ENCODE peak calls at places on chromosomes 12 and 14, in five cellular contexts. R is endothelial cell of umbilical vein, F is stomach, J is upper lobe of left lung, Z is spleen. X is an unnamed sample.
A peak's percentile ranks its signal among the peaks of the same experiment; 100 is the strongest.

GRCh38 chr12:124188561-124189405 is 106.1 kb upstream of the RFLNA start:
- DNase-seq in R (peak; percentile 41), Z (peak; percentile 45), F (no peak), J (no peak), X (no peak)

GRCh38 chr14:68922201-68922613 is 56.9 kb downstream of the ACTN1 start:
- DNase-seq in J (no peak), Z (no peak), R (no peak), F (no peak), X (no peak)

GRCh38 chr12:54140958-54141388 is 47.8 kb downstream of the SMUG1 start:
- DNase-seq in J (no peak), R (no peak), F (no peak), Z (no peak), X (no peak)

GRCh38 chr14:31286456-31287293 is 79.1 kb upstream of the HECTD1 start:
- DNase-seq in Z (no peak), R (no peak), J (no peak), F (no peak), X (no peak)

GRCh38 chr14:67425603-67426002 is 13.6 kb upstream of the PLEK2 start:
- DNase-seq in J (no peak), F (no peak), Z (no peak), R (no peak), X (no peak)

GRCh38 chr14:92501891-92502351 is 11.7 kb upstream of the RIN3 start:
- DNase-seq in R (no peak), J (no peak), Z (no peak), F (no peak), X (no peak)

GRCh38 chr12:26319511-26319910 is 124.1 kb downstream of the SSPN start:
- DNase-seq in R (no peak), J (no peak), Z (no peak), F (no peak), X (no peak)

GRCh38 chr14:74985806-74986205 is 16.9 kb upstream of the EIF2B2 start:
- DNase-seq in R (no peak), J (no peak), Z (no peak), F (no peak), X (no peak)

GRCh38 chr14:55054098-55054497 is 2.7 kb downstream of the MAPK1IP1L start:
- DNase-seq in Z (no peak), J (no peak), F (no peak), R (no peak), X (no peak)

GRCh38 chr12:75545636-75546035 is 34.2 kb upstream of the KRR1 start:
- DNase-seq in R (no peak), F (no peak), Z (no peak), J (no peak), X (no peak)

GRCh38 chr12:94457331-94457730 is 2.3 kb downstream of the CEP83 start:
- DNase-seq in F (no peak), R (no peak), J (no peak), Z (no peak), X (no peak)

GRCh38 chr12:43315961-43316360 is 236.0 kb downstream of the ADAMTS20 start:
- DNase-seq in F (no peak), Z (no peak), R (no peak), J (no peak), X (no peak)

GRCh38 chr12:23049180-23049579 is 424.2 kb downstream of the ETNK1 start:
- DNase-seq in R (peak; percentile 22), Z (no peak), F (no peak), J (no peak), X (no peak)

GRCh38 chr14:26415618-26416123 is 182.2 kb downstream of the NOVA1 start:
- DNase-seq in Z (no peak), R (no peak), J (no peak), F (peak; percentile 33), X (no peak)

GRCh38 chr14:62162998-62163589 is 400.9 kb downstream of the SNAPC1 start:
- DNase-seq in Z (no peak), R (peak; percentile 46), J (no peak), F (no peak), X (no peak)

GRCh38 chr12:27277846-27278260 is 33.8 kb downstream of the STK38L start:
- DNase-seq in J (no peak), F (no peak), Z (no peak), R (peak; percentile 74), X (no peak)

GRCh38 chr14:100950024-100950423 is 46.5 kb upstream of the RTL1 start:
- DNase-seq in Z (no peak), F (no peak), J (no peak), R (peak; percentile 76), X (no peak)

GRCh38 chr12:45377815-45378214 is 161.9 kb downstream of the ANO6 start:
- DNase-seq in R (no peak), J (no peak), F (no peak), Z (no peak), X (no peak)

GRCh38 chr12:19643635-19644034 is 204.3 kb downstream of the AEBP2 start:
- DNase-seq in R (peak; percentile 83), Z (no peak), J (no peak), F (no peak), X (peak; percentile 53)

GRCh38 chr12:77065361-77066204 is at the start of gene E2F7:
- DNase-seq in Z (peak; percentile 93), F (peak; percentile 87), J (peak; percentile 97), R (peak; percentile 91), X (peak; percentile 93)

GRCh38 chr12:6281081-6281809 is 29.2 kb upstream of the PLEKHG6 start:
- DNase-seq in J (no peak), R (no peak), F (no peak), Z (peak; percentile 56), X (no peak)

GRCh38 chr14:81784084-81784483 is 250.4 kb upstream of the SEL1L start:
- DNase-seq in R (no peak), J (no peak), Z (no peak), F (no peak), X (no peak)

GRCh38 chr12:10086387-10086786 is 12.4 kb downstream of the CLEC1A start:
- DNase-seq in R (no peak), J (no peak), F (no peak), Z (no peak), X (no peak)

GRCh38 chr12:113571713-113572112 is 100.0 kb upstream of the LHX5 start:
- DNase-seq in J (no peak), Z (no peak), R (no peak), F (no peak), X (no peak)

GRCh38 chr14:105299654-105300541 is 903 bp downstream of the BRF1 start:
- DNase-seq in R (peak; percentile 14), J (no peak), F (no peak), Z (no peak), X (no peak)

GRCh38 chr14:71687115-71687836 is 245.0 kb upstream of the RGS6 start:
- DNase-seq in J (no peak), F (no peak), Z (no peak), R (no peak), X (no peak)

GRCh38 chr14:105093426-105094192 is 28.4 kb upstream of the GPR132 start:
- DNase-seq in F (peak; percentile 83), R (peak; percentile 68), Z (peak; percentile 93), J (peak; percentile 96), X (no peak)

GRCh38 chr14:24795406-24795805 is 161.4 kb upstream of the GZMB start:
- DNase-seq in Z (no peak), J (no peak), R (no peak), F (no peak), X (no peak)

GRCh38 chr12:1936406-1937320 is 18.2 kb upstream of the CACNA2D4 start:
- DNase-seq in Z (peak; percentile 66), J (peak; percentile 92), R (peak; percentile 20), F (peak; percentile 91), X (no peak)

GRCh38 chr12:50934981-50935807 is 17.1 kb upstream of the HIGD1C start:
- DNase-seq in Z (no peak), R (no peak), F (no peak), J (no peak), X (no peak)

GRCh38 chr14:103692159-103692558 is 23.1 kb downstream of the XRCC3 start:
- DNase-seq in J (no peak), R (no peak), F (no peak), Z (no peak), X (no peak)

GRCh38 chr14:23168246-23168645 is 15.2 kb downstream of the SLC7A8 start:
- DNase-seq in Z (no peak), R (no peak), J (no peak), F (no peak), X (no peak)
- TF ChIP-seq POLR2AphosphoS5 in Z (no peak), R (no peak), J (no peak), F (no peak), X (peak; percentile 68)

GRCh38 chr12:110861729-110862128 is 14.9 kb downstream of the CCDC63 start:
- DNase-seq in R (no peak), J (no peak), F (no peak), Z (no peak), X (no peak)

GRCh38 chr12:110857528-110857927 is 10.7 kb downstream of the CCDC63 start:
- DNase-seq in J (no peak), Z (no peak), R (no peak), F (no peak), X (no peak)

GRCh38 chr12:110860833-110861291 is 14.1 kb downstream of the CCDC63 start:
- DNase-seq in J (no peak), Z (no peak), R (peak; percentile 36), F (no peak), X (no peak)

GRCh38 chr12:110856517-110856916 is 9.7 kb downstream of the CCDC63 start:
- DNase-seq in J (no peak), Z (no peak), F (no peak), R (no peak), X (no peak)

GRCh38 chr12:110858848-110859247 is 12.1 kb downstream of the CCDC63 start:
- DNase-seq in F (no peak), R (no peak), J (no peak), Z (no peak), X (no peak)
- TF ChIP-seq CTCF in F (no peak), R (no peak), J (no peak), Z (no peak), X (no peak)

DNA sequence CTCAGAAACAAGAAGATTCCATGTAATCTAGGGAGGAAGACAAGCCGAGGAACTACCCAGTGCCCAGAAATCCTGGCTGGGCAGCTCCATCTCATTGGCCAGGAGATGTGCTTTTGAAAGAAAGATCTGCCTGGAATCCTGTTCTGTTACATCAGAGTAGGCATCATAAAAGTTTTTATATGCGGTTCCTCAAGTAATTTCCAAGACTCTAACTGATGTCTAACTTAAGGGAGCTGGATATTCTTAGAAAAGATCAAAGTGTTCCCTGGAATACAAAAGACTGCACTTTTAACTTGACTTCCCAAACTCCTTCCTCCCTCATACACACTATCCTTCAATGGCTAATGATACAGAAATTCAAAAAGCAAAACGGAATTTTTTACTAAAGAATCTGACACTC is 16.3 kb downstream of the RHOJ start:
- DNase-seq in R (no peak), Z (no peak), F (no peak), J (no peak), X (no peak)
- H3K27me3 ChIP-seq in R (no peaks in the 10 kb centered on the region), Z (no peaks in the 10 kb centered on the region), F (no peaks in the 10 kb centered on the region), J (no peaks in the 10 kb centered on the region), X (no peaks in the 10 kb centered on the region)

DNA sequence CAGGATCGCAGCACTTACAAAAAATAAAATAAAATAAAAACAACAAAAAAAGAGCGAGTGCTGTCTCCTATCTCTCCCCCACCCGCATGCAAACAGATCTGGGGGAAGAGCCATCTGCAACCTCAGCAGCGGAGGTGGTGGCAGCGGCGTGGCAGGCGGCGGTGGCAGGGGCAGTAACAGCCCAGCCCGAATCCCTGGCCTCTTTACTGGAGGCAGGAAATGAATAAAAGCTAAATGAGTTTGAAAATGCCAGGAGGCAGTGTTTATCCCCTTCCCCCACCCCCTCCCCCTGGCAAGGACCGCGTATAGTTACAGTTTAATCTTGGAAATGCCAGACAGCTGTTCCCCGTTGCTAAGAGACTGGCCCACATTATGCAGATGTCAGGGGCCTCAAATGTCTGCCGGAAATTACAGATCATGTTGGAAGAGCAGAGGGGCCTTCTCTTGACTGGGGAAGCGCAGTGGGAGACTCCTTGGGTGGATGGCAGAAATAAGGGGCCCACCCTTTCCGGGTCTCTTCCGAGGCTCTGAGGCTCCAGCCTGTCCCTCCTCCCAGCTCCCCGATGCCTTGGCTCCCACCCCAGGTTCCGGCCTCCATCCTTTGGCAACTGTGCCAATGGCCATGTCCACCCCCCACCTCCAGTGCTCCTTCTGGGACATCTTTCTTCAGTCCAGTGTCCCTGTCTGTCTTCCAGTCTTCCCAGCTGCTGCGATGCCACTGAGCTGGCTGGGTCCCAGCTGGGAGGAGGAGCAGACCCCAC is 93.8 kb downstream of the LRRC74A start:
- DNase-seq in R (peak; percentile 72), Z (no peak), F (peak; percentile 32), J (peak; percentile 82), X (no peak)
- TF ChIP-seq POLR2AphosphoS5 in R (peak; percentile 31), Z (peak; percentile 28), F (no peak), J (peak; percentile 23), X (no peak)

X was measured in esophagus muscularis mucosa.